ENCODE peak calls at places on chromosomes 13 and 19, in seven cellular contexts. G, F, Z, P, D, C and Q are unnamed samples.

GRCh38 chr13:110306340-110306959 is 507 bp downstream of the COL4A1 start:
- DNase-seq in G (peak; percentile 58), F (no peak), Z (no peak), P (no peak), D (no peak), C (no peak), Q (no peak)

GRCh38 chr19:35066121-35066520 is 24.6 kb downstream of the HPN start:
- DNase-seq in G (no peak), F (no peak), Z (no peak), P (no peak), D (no peak), C (no peak), Q (no peak)

GRCh38 chr13:106033634-106034033 is 501.8 kb downstream of the EFNB2 start:
- DNase-seq in G (no peak), F (peak; percentile 15), Z (no peak), P (no peak), D (no peak), C (no peak), Q (no peak)

GRCh38 chr19:42092350-42092749 is 16.4 kb downstream of the ZNF574 start:
- DNase-seq in G (peak; percentile 46), F (no peak), Z (no peak), P (peak; percentile 42), D (no peak), C (peak; percentile 68), Q (peak; percentile 41)

GRCh38 chr13:91017669-91018053 is 329.8 kb upstream of the MIR17HG start:
- DNase-seq in G (no peak), F (no peak), Z (no peak), P (no peak), D (no peak), C (no peak), Q (peak; percentile 2)

GRCh38 chr13:38730332-38730731 is 43.5 kb downstream of the FREM2 start:
- DNase-seq in G (no peak), F (no peak), Z (no peak), P (no peak), D (no peak), C (no peak), Q (no peak)

GRCh38 chr19:1109697-1110671 is 6.2 kb downstream of the GPX4 start:
- DNase-seq in G (no peak), F (no peak), Z (no peak), P (no peak), D (no peak), C (no peak), Q (no peak)

GRCh38 chr19:18684642-18684993 is 1.1 kb downstream of the CRTC1 start:
- DNase-seq in G (no peak), F (no peak), Z (no peak), P (no peak), D (no peak), C (no peak), Q (no peak)